ENCODE peak calls at places on chromosomes 1 and 21, in six cellular contexts. One of them, this sample, is unnamed.

GRCh38 chr1:92961131-92961895 is at the start of gene DIPK1A:
- DNase-seq in AG10803: peak
- DNase-seq in RWPE1: peak
- DNase-seq in PC-3: peak
- DNase-seq in right atrium auricular region: peak
- DNase-seq in right lobe of liver: peak
- DNase-seq in this sample: no peak

GRCh38 chr1:16960560-16961296 is 19.7 kb downstream of the MFAP2 start:
- DNase-seq in AG10803: peak
- DNase-seq in RWPE1: peak
- DNase-seq in PC-3: peak
- DNase-seq in right atrium auricular region: peak
- DNase-seq in right lobe of liver: peak
- DNase-seq in this sample: no peak

GRCh38 chr1:21664806-21665588 is 4.2 kb downstream of the RAP1GAP start:
- DNase-seq in AG10803: no peak
- DNase-seq in RWPE1: no peak
- DNase-seq in PC-3: no peak
- DNase-seq in right atrium auricular region: no peak
- DNase-seq in right lobe of liver: peak
- DNase-seq in this sample: peak

GRCh38 chr21:40511976-40512375 is 335.0 kb downstream of the DSCAM start:
- DNase-seq in AG10803: peak
- DNase-seq in RWPE1: peak
- DNase-seq in PC-3: peak
- DNase-seq in right atrium auricular region: no peak
- DNase-seq in right lobe of liver: no peak
- DNase-seq in this sample: no peak

GRCh38 chr1:42947137-42947536 is 11.5 kb downstream of the SLC2A1 start:
- DNase-seq in AG10803: no peak
- DNase-seq in RWPE1: no peak
- DNase-seq in PC-3: no peak
- DNase-seq in right atrium auricular region: no peak
- DNase-seq in right lobe of liver: no peak
- DNase-seq in this sample: no peak

GRCh38 chr1:15153842-15154479 is 414 bp downstream of the TMEM51 start:
- DNase-seq in AG10803: peak
- DNase-seq in RWPE1: peak
- DNase-seq in PC-3: peak
- DNase-seq in right atrium auricular region: no peak
- DNase-seq in right lobe of liver: peak
- DNase-seq in this sample: no peak

GRCh38 chr21:34881894-34882371 is 167.2 kb downstream of the RUNX1 start:
- DNase-seq in AG10803: peak
- DNase-seq in RWPE1: peak
- DNase-seq in PC-3: peak
- DNase-seq in right atrium auricular region: peak
- DNase-seq in right lobe of liver: no peak
- DNase-seq in this sample: no peak

GRCh38 chr21:17427157-17427556 is 85.7 kb upstream of the CXADR start:
- DNase-seq in AG10803: no peak
- DNase-seq in RWPE1: no peak
- DNase-seq in PC-3: no peak
- DNase-seq in right atrium auricular region: no peak
- DNase-seq in right lobe of liver: no peak
- DNase-seq in this sample: no peak

GRCh38 chr1:20240012-20240411 is 50.7 kb upstream of the VWA5B1 start:
- DNase-seq in AG10803: no peak
- DNase-seq in RWPE1: no peak
- DNase-seq in PC-3: no peak
- DNase-seq in right atrium auricular region: no peak
- DNase-seq in right lobe of liver: no peak
- DNase-seq in this sample: no peak

GRCh38 chr21:45482899-45483821 is 59.1 kb downstream of the SLC19A1 start:
- DNase-seq in AG10803: no peak
- DNase-seq in RWPE1: no peak
- DNase-seq in PC-3: no peak
- DNase-seq in right atrium auricular region: no peak
- DNase-seq in right lobe of liver: no peak
- DNase-seq in this sample: peak

GRCh38 chr1:13751458-13751871 is 51.5 kb downstream of the PRDM2 start:
- DNase-seq in AG10803: no peak
- DNase-seq in RWPE1: no peak
- DNase-seq in PC-3: no peak
- DNase-seq in right atrium auricular region: no peak
- DNase-seq in right lobe of liver: no peak
- DNase-seq in this sample: no peak

GRCh38 chr1:208101661-208102431 is 142.3 kb downstream of the PLXNA2 start:
- DNase-seq in AG10803: peak
- DNase-seq in RWPE1: no peak
- DNase-seq in PC-3: no peak
- DNase-seq in right atrium auricular region: no peak
- DNase-seq in right lobe of liver: peak
- DNase-seq in this sample: no peak

GRCh38 chr1:67812225-67812624 is 21.0 kb downstream of the GNG12 start:
- DNase-seq in AG10803: no peak
- DNase-seq in RWPE1: no peak
- DNase-seq in PC-3: no peak
- DNase-seq in right atrium auricular region: no peak
- DNase-seq in right lobe of liver: no peak
- DNase-seq in this sample: no peak

GRCh38 chr1:223426936-223427335 is 33.7 kb downstream of the CCDC185 start:
- DNase-seq in AG10803: no peak
- DNase-seq in RWPE1: no peak
- DNase-seq in PC-3: no peak
- DNase-seq in right atrium auricular region: no peak
- DNase-seq in right lobe of liver: no peak
- DNase-seq in this sample: no peak

GRCh38 chr1:160428655-160429054 is 28.3 kb downstream of the VANGL2 start:
- DNase-seq in AG10803: peak
- DNase-seq in RWPE1: peak
- DNase-seq in PC-3: peak
- DNase-seq in right atrium auricular region: no peak
- DNase-seq in right lobe of liver: no peak
- DNase-seq in this sample: no peak

GRCh38 chr1:71049951-71050598 is 2.5 kb upstream of the PTGER3 start:
- DNase-seq in AG10803: peak
- DNase-seq in RWPE1: peak
- DNase-seq in PC-3: peak
- DNase-seq in right atrium auricular region: no peak
- DNase-seq in right lobe of liver: no peak
- DNase-seq in this sample: no peak

GRCh38 chr1:96234299-96234698 is 487.3 kb upstream of the PTBP2 start:
- DNase-seq in AG10803: peak
- DNase-seq in RWPE1: peak
- DNase-seq in PC-3: peak
- DNase-seq in right atrium auricular region: peak
- DNase-seq in right lobe of liver: no peak
- DNase-seq in this sample: no peak

GRCh38 chr21:46655230-46655629 is 19.8 kb downstream of the PRMT2 start:
- DNase-seq in AG10803: no peak
- DNase-seq in RWPE1: no peak
- DNase-seq in PC-3: no peak
- DNase-seq in right atrium auricular region: no peak
- DNase-seq in right lobe of liver: no peak
- DNase-seq in this sample: no peak

GRCh38 chr1:99358771-99359170 is 94.5 kb downstream of the PLPPR4 start:
- DNase-seq in AG10803: no peak
- DNase-seq in RWPE1: no peak
- DNase-seq in PC-3: no peak
- DNase-seq in right atrium auricular region: no peak
- DNase-seq in right lobe of liver: no peak
- DNase-seq in this sample: no peak

GRCh38 chr1:26345718-26346117 is 8.2 kb downstream of the CRYBG2 start:
- DNase-seq in AG10803: no peak
- DNase-seq in RWPE1: no peak
- DNase-seq in PC-3: no peak
- DNase-seq in right atrium auricular region: no peak
- DNase-seq in right lobe of liver: no peak
- DNase-seq in this sample: no peak

GRCh38 chr1:45846931-45847330 is 43.5 kb downstream of the MAST2 start:
- DNase-seq in AG10803: peak
- DNase-seq in RWPE1: no peak
- DNase-seq in PC-3: peak
- DNase-seq in right atrium auricular region: no peak
- DNase-seq in right lobe of liver: no peak
- DNase-seq in this sample: no peak

GRCh38 chr1:232522189-232522588 is 107.7 kb downstream of the SIPA1L2 start:
- DNase-seq in AG10803: no peak
- DNase-seq in RWPE1: no peak
- DNase-seq in PC-3: no peak
- DNase-seq in right atrium auricular region: no peak
- DNase-seq in right lobe of liver: no peak
- DNase-seq in this sample: no peak

GRCh38 chr21:44718571-44718970 is 7.2 kb upstream of the TSPEAR start:
- DNase-seq in AG10803: no peak
- DNase-seq in RWPE1: no peak
- DNase-seq in PC-3: no peak
- DNase-seq in right atrium auricular region: no peak
- DNase-seq in right lobe of liver: no peak
- DNase-seq in this sample: no peak

GRCh38 chr1:160669802-160670201 is 23.0 kb upstream of the SLAMF1 start:
- DNase-seq in AG10803: no peak
- DNase-seq in RWPE1: no peak
- DNase-seq in PC-3: no peak
- DNase-seq in right atrium auricular region: no peak
- DNase-seq in right lobe of liver: no peak
- DNase-seq in this sample: no peak

GRCh38 chr21:15732290-15732995 is 2.7 kb downstream of the USP25 start:
- DNase-seq in AG10803: peak
- DNase-seq in RWPE1: peak
- DNase-seq in PC-3: peak
- DNase-seq in right atrium auricular region: no peak
- DNase-seq in right lobe of liver: no peak
- DNase-seq in this sample: no peak

GRCh38 chr1:156948708-156949107 is 28.3 kb downstream of the LRRC71 start:
- DNase-seq in AG10803: no peak
- DNase-seq in RWPE1: no peak
- DNase-seq in PC-3: no peak
- DNase-seq in right atrium auricular region: no peak
- DNase-seq in right lobe of liver: peak
- DNase-seq in this sample: no peak
- TF ChIP-seq CTCF in AG10803: no peak
- TF ChIP-seq CTCF in RWPE1: no peak
- TF ChIP-seq CTCF in PC-3: peak
- TF ChIP-seq CTCF in right atrium auricular region: no peak
- TF ChIP-seq CTCF in right lobe of liver: no peak
- TF ChIP-seq CTCF in this sample: peak

GRCh38 chr1:177451191-177451590 is 280.4 kb downstream of the BRINP2 start:
- DNase-seq in AG10803: no peak
- DNase-seq in RWPE1: no peak
- DNase-seq in PC-3: no peak
- DNase-seq in right atrium auricular region: no peak
- DNase-seq in right lobe of liver: no peak
- DNase-seq in this sample: no peak
- TF ChIP-seq CTCF in AG10803: no peak
- TF ChIP-seq CTCF in RWPE1: no peak
- TF ChIP-seq CTCF in PC-3: no peak
- TF ChIP-seq CTCF in right atrium auricular region: no peak
- TF ChIP-seq CTCF in right lobe of liver: no peak
- TF ChIP-seq CTCF in this sample: no peak

GRCh38 chr1:224544276-224544675 is 71.8 kb upstream of the CNIH3 start:
- DNase-seq in AG10803: peak
- DNase-seq in RWPE1: no peak
- DNase-seq in PC-3: no peak
- DNase-seq in right atrium auricular region: no peak
- DNase-seq in right lobe of liver: no peak
- DNase-seq in this sample: no peak
- TF ChIP-seq CTCF in AG10803: no peak
- TF ChIP-seq CTCF in RWPE1: no peak
- TF ChIP-seq CTCF in PC-3: no peak
- TF ChIP-seq CTCF in right atrium auricular region: no peak
- TF ChIP-seq CTCF in right lobe of liver: no peak
- TF ChIP-seq CTCF in this sample: no peak

GRCh38 chr1:54168206-54168965 is 15.6 kb upstream of the CDCP2 start:
- DNase-seq in AG10803: no peak
- DNase-seq in RWPE1: peak
- DNase-seq in PC-3: no peak
- DNase-seq in right atrium auricular region: no peak
- DNase-seq in right lobe of liver: no peak
- DNase-seq in this sample: peak
- TF ChIP-seq CTCF in AG10803: no peak
- TF ChIP-seq CTCF in RWPE1: no peak
- TF ChIP-seq CTCF in PC-3: no peak
- TF ChIP-seq CTCF in right atrium auricular region: no peak
- TF ChIP-seq CTCF in right lobe of liver: no peak
- TF ChIP-seq CTCF in this sample: no peak

GRCh38 chr1:57976218-57976617 is 552.4 kb upstream of the DAB1 start:
- DNase-seq in AG10803: no peak
- DNase-seq in RWPE1: no peak
- DNase-seq in PC-3: no peak
- DNase-seq in right atrium auricular region: no peak
- DNase-seq in right lobe of liver: no peak
- DNase-seq in this sample: no peak
- TF ChIP-seq CTCF in AG10803: peak
- TF ChIP-seq CTCF in RWPE1: no peak
- TF ChIP-seq CTCF in PC-3: no peak
- TF ChIP-seq CTCF in right atrium auricular region: no peak
- TF ChIP-seq CTCF in right lobe of liver: no peak
- TF ChIP-seq CTCF in this sample: no peak

DNA sequence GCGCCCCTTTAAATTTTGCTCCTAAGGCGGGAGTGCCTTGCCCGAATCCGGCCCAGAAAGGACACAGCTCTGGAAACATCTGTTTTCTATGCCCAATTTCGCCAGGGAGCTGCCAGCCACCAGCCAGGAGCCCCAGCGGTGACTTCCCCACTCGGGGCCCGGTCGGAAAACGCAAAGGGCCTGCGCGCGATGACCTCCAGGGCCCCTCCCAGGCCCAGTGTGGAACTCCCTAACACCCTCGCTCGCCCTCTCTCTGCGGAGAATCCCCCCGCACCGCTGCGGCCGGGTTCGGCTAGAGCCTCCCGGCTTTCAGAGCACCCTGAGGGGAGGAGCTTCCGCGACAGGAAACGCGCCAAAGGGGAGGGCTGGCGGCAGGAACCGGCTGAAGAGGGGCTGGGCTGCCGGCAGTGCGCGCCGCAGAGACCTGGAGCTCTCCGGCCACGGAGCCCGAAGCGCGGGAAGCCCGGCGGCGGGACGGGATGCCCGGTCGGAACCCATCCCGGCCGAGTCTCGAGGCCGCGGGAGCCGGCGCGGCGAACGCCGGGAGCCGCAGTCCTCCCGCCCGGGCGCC is 505 bp downstream of the CLSPN start:
- DNase-seq in AG10803: peak
- DNase-seq in RWPE1: peak
- DNase-seq in PC-3: peak
- DNase-seq in right atrium auricular region: peak
- DNase-seq in right lobe of liver: peak
- DNase-seq in this sample: peak
- TF ChIP-seq CTCF in AG10803: peak
- TF ChIP-seq CTCF in RWPE1: no peak
- TF ChIP-seq CTCF in PC-3: no peak
- TF ChIP-seq CTCF in right atrium auricular region: no peak
- TF ChIP-seq CTCF in right lobe of liver: peak
- TF ChIP-seq CTCF in this sample: peak

GRCh38 chr1:66084442-66084841 is 291.7 kb downstream of the PDE4B start:
- DNase-seq in AG10803: no peak
- DNase-seq in RWPE1: no peak
- DNase-seq in PC-3: no peak
- DNase-seq in right atrium auricular region: no peak
- DNase-seq in right lobe of liver: no peak
- DNase-seq in this sample: no peak
- TF ChIP-seq CTCF in AG10803: no peak
- TF ChIP-seq CTCF in RWPE1: no peak
- TF ChIP-seq CTCF in PC-3: peak
- TF ChIP-seq CTCF in right atrium auricular region: no peak
- TF ChIP-seq CTCF in right lobe of liver: no peak
- TF ChIP-seq CTCF in this sample: no peak

This sample was measured in chondrocyte.